ENCODE peak calls at places on chromosomes 1 and 21, in five cellular contexts. P, Q, C, E and S are unnamed samples.

GRCh38 chr1:53657891-53658396 is 81.0 kb downstream of the GLIS1 start:
- DNase-seq in E (no peak), C (no peak), Q (no peak), P (no peak), S (no peak)

GRCh38 chr21:38712076-38712475 is 93.7 kb upstream of the ETS2 start:
- DNase-seq in C (no peak), P (no peak), E (no peak), Q (peak), S (no peak)

GRCh38 chr1:201252833-201253810 is 30.2 kb upstream of the PKP1 start:
- DNase-seq in C (no peak), Q (no peak), P (no peak), E (no peak), S (no peak)

GRCh38 chr21:40053007-40053406 is 185.8 kb downstream of the PCP4 start:
- DNase-seq in C (no peak), E (no peak), P (no peak), Q (no peak), S (no peak)

GRCh38 chr1:205664399-205665108 is 15.8 kb downstream of the SLC45A3 start:
- DNase-seq in C (no peak), P (no peak), E (peak), Q (no peak), S (no peak)

GRCh38 chr1:168178227-168178637 is 530 bp upstream of the TIPRL start:
- DNase-seq in C (no peak), E (no peak), P (no peak), Q (no peak), S (no peak)

GRCh38 chr1:100187912-100188311 is 9.9 kb upstream of the LRRC39 start:
- DNase-seq in E (peak), Q (no peak), C (no peak), P (no peak), S (no peak)

GRCh38 chr1:14778882-14779594 is 180.6 kb downstream of the KAZN start:
- DNase-seq in E (peak), Q (no peak), C (no peak), P (peak), S (peak)

GRCh38 chr1:44283524-44284173 is 70.4 kb downstream of the DMAP1 start:
- DNase-seq in P (no peak), C (no peak), E (no peak), Q (no peak), S (no peak)

GRCh38 chr1:223726380-223727001 is 14.2 kb downstream of the CAPN2 start:
- DNase-seq in E (peak), P (peak), Q (peak), C (peak), S (peak)

GRCh38 chr1:217660353-217661062 is 29.4 kb downstream of the SPATA17 start:
- DNase-seq in E (no peak), Q (peak), P (no peak), C (no peak), S (peak)

GRCh38 chr1:173426057-173426456 is 51.1 kb upstream of the PRDX6 start:
- DNase-seq in E (no peak), P (no peak), Q (no peak), C (no peak), S (no peak)

GRCh38 chr1:243343970-243344749 is 88.3 kb downstream of the SDCCAG8 start:
- DNase-seq in P (no peak), C (no peak), Q (no peak), E (no peak), S (peak)

GRCh38 chr21:15379776-15380175 is 315.0 kb upstream of the NRIP1 start:
- DNase-seq in P (no peak), E (no peak), C (no peak), Q (no peak), S (no peak)

GRCh38 chr1:51850420-51851297 is 27.9 kb downstream of the NRDC start:
- DNase-seq in C (no peak), Q (no peak), P (no peak), E (no peak), S (no peak)

GRCh38 chr1:28756846-28757245 is 20.1 kb downstream of the YTHDF2 start:
- DNase-seq in Q (no peak), E (no peak), P (no peak), C (no peak), S (no peak)

GRCh38 chr1:211420845-211421454 is 71.0 kb downstream of the RD3 start:
- DNase-seq in Q (no peak), P (no peak), C (no peak), E (no peak), S (no peak)

GRCh38 chr21:38386967-38387366 is 111.3 kb downstream of the ERG start:
- DNase-seq in E (no peak), Q (no peak), P (no peak), C (no peak), S (no peak)

GRCh38 chr1:21673277-21673780 is 4.2 kb upstream of the RAP1GAP start:
- DNase-seq in Q (peak), C (no peak), P (no peak), E (peak), S (no peak)

GRCh38 chr1:183879477-183879876 is 74.6 kb downstream of the RGL1 start:
- DNase-seq in C (no peak), P (no peak), E (no peak), Q (no peak), S (no peak)

GRCh38 chr1:114956570-114956969 is 73.1 kb upstream of the TSHB start:
- DNase-seq in C (no peak), P (no peak), E (no peak), Q (no peak), S (no peak)

GRCh38 chr1:44327679-44328491 is 27.2 kb downstream of the ERI3 start:
- DNase-seq in Q (peak), C (peak), P (peak), E (peak), S (no peak)

GRCh38 chr1:167453156-167453555 is 65.2 kb downstream of the CD247 start:
- DNase-seq in C (no peak), Q (no peak), E (no peak), P (no peak), S (no peak)

GRCh38 chr1:9143250-9143649 is 14.3 kb upstream of the GPR157 start:
- DNase-seq in E (no peak), P (no peak), Q (no peak), C (no peak), S (no peak)

GRCh38 chr1:221494670-221495069 is 247.2 kb downstream of the DUSP10 start:
- DNase-seq in E (no peak), Q (no peak), P (peak), C (no peak), S (no peak)

GRCh38 chr1:29462096-29462495 is 225.8 kb downstream of the PTPRU start:
- DNase-seq in Q (no peak), E (no peak), C (no peak), P (no peak), S (no peak)

GRCh38 chr1:156114101-156114918 is at the start of gene LMNA:
- DNase-seq in E (peak), C (peak), P (peak), Q (peak), S (peak)

GRCh38 chr1:201282931-201283829 is at the start of gene PKP1:
- DNase-seq in E (peak), P (peak), Q (no peak), C (no peak), S (no peak)

GRCh38 chr1:22123071-22123390 is 19.9 kb downstream of the WNT4 start:
- DNase-seq in E (no peak), Q (no peak), P (no peak), C (no peak), S (no peak)

GRCh38 chr1:76198452-76198851 is 123.9 kb downstream of the ST6GALNAC3 start:
- DNase-seq in C (no peak), E (no peak), Q (no peak), P (no peak), S (no peak)

GRCh38 chr1:214331827-214332423 is 51.0 kb downstream of the SMYD2 start:
- DNase-seq in P (peak), Q (no peak), C (no peak), E (no peak), S (peak)

GRCh38 chr21:40839551-40839950 is 7.4 kb downstream of the DSCAM start:
- DNase-seq in Q (no peak), E (no peak), C (no peak), P (no peak), S (no peak)

GRCh38 chr21:44730951-44731579 is 19.7 kb upstream of the TSPEAR start:
- DNase-seq in C (no peak), P (no peak), Q (no peak), E (no peak), S (no peak)

GRCh38 chr21:44912158-44912473 is 8.6 kb downstream of the ITGB2 start:
- DNase-seq in E (no peak), C (no peak), P (no peak), Q (no peak), S (no peak)

GRCh38 chr1:155057788-155058211 is 5.7 kb upstream of the EFNA4 start:
- DNase-seq in E (no peak), P (no peak), Q (no peak), C (no peak), S (no peak)
- TF ChIP-seq CTCF in E (no peak), P (peak), Q (peak), C (no peak), S (no peak)

DNA sequence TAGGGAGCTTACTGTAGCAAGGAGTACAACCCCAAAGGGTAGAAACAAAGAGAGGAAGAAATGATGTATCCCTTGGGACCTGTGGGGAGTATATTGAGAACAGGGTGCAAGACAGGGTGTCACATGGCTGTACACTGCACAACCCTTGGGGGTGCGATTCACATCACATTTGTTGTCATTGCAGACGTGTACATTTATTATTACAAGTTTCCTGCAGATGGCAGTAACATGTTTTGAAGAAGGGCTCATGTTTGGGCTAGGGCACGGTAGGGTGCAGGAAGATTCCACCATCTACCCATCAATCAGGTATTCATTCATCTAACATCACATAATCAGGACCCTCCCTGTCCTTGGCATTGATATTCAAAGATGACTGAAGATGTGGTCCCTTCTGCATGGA is 62.5 kb downstream of the NDUFS5 start:
- DNase-seq in E (no peak), P (no peak), Q (no peak), C (no peak), S (no peak)
- TF ChIP-seq CTCF in E (no peak), P (no peak), Q (no peak), C (no peak), S (no peak)

DNA sequence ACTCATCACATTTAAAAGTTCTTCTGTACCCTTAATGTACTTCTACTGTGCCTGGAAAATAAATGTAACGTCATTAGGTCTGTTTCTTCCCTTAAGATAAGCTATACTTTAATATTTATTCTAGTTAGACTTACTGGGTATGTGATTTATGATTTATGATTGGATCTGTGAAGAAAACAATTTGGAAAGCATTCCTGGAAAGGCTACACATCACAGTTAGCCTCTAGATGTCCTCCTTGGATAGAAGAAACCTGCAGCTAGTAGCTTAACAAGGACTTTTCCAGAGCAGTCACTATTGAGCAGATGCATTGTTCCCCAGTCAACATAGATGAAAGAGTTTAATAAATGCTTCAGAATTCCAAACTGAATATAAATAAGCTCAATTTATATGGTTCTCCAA is 22.2 kb upstream of the ABL2 start:
- DNase-seq in E (no peak), Q (no peak), C (no peak), P (no peak), S (peak)
- TF ChIP-seq CTCF in E (peak), Q (peak), C (no peak), P (peak), S (no peak)

GRCh38 chr1:35688161-35688560 is 30.5 kb downstream of the C1orf216 start:
- DNase-seq in E (no peak), C (no peak), Q (no peak), P (no peak), S (no peak)

GRCh38 chr1:35691571-35692220 is 27.0 kb downstream of the C1orf216 start:
- DNase-seq in P (no peak), Q (no peak), C (no peak), E (no peak), S (no peak)

GRCh38 chr1:35691080-35691479 is 27.6 kb downstream of the C1orf216 start:
- DNase-seq in E (no peak), Q (no peak), C (no peak), P (no peak), S (no peak)

DNA sequence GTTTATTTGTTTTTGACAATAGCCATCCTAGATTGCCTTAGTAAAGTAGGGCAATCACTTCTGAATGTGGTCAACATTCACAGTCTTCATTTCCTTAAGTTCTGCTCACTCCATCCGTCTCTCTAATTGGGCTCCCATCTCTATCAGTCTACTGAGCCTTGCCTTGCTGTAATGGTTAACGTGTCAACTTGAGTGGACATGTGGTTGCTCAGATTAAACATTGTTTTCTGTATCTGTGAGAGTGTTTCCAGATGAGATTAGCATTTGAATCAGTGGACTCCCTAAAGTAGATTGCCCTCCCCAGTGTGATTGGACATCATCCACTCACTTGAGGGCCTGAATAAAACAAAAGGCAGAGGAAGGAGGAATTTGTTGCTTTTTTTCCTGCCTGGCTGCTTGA is 26.4 kb downstream of the C1orf216 start:
- DNase-seq in C (no peak), P (no peak), E (no peak), Q (no peak), S (no peak)
- TF ChIP-seq CTCF in C (no peak), P (no peak), E (no peak), Q (no peak), S (no peak)

GRCh38 chr1:169601096-169601881 is 15.0 kb upstream of the F5 start:
- DNase-seq in Q (no peak), P (no peak), C (no peak), E (no peak), S (peak)
- TF ChIP-seq CTCF in Q (peak), P (peak), C (no peak), E (peak), S (peak)

GRCh38 chr1:203442821-203443220 is 32.8 kb upstream of the PRELP start:
- DNase-seq in E (no peak), P (no peak), C (no peak), Q (no peak), S (no peak)

GRCh38 chr1:203447147-203447546 is 28.5 kb upstream of the PRELP start:
- DNase-seq in C (no peak), Q (no peak), E (no peak), P (no peak), S (no peak)

GRCh38 chr1:203443296-203443695 is 32.3 kb upstream of the PRELP start:
- DNase-seq in Q (no peak), P (no peak), C (no peak), E (no peak), S (no peak)

GRCh38 chr1:203441811-203442210 is 33.8 kb upstream of the PRELP start:
- DNase-seq in C (no peak), E (no peak), Q (no peak), P (no peak), S (no peak)

DNA sequence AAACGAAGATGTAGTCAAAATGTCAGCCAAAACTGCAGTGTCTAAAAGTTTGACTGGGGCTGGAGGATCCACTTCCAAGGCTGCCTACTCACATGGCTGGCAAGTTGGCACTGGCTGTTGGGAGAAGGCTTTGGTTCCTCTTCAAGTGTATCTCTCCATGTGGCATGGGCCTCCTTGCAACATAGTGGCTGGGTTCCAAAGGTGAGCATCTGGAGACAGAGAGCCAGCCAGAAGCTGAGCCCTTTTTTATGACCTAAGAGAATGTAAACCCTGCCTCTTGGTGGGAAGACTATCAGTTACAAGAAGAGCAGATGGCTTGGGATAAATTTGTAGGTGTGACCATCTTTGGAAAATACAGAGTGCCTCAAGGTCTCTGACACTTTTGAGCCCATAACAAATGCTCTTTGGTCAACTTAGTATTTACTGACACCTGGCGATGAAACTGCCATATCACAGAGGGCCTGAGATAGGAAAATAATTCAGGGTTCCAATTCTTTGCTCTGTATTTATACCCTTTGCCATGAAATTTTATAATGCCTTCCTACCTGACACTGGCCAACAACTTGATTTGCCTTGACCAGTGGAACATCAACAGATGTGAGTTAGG is 31.4 kb upstream of the PRELP start:
- DNase-seq in P (no peak), C (no peak), Q (no peak), E (no peak), S (no peak)
- TF ChIP-seq CTCF in P (no peak), C (no peak), Q (no peak), E (no peak), S (no peak)

GRCh38 chr1:84892657-84893618 is at the start of gene LPAR3:
- DNase-seq in C (no peak), P (peak), E (no peak), Q (no peak), S (no peak)
- TF ChIP-seq CTCF in C (no peak), P (no peak), E (no peak), Q (no peak), S (no peak)

GRCh38 chr1:237938553-237938952 is 47.8 kb upstream of the ZP4 start:
- DNase-seq in Q (no peak), C (no peak), E (no peak), P (peak), S (no peak)
- TF ChIP-seq CTCF in Q (no peak), C (no peak), E (no peak), P (no peak), S (no peak)